ENCODE peak calls at places on chromosomes 7 and 10, in seven cellular contexts. A, W, T, N, J, Z and L are unnamed samples.

GRCh38 chr10:3018247-3018646 is 49.1 kb upstream of the PFKP start:
- DNase-seq in A (no peak), W (no peak), T (no peak), N (no peak), J (no peak), Z (no peak), L (no peak)

GRCh38 chr10:88169037-88169319 is 305.6 kb downstream of the PTEN start:
- DNase-seq in A (no peak), W (no peak), T (no peak), N (no peak), J (no peak), Z (no peak), L (no peak)

GRCh38 chr10:36336315-36336714 is 694.2 kb upstream of the FZD8 start:
- DNase-seq in A (no peak), W (no peak), T (no peak), N (no peak), J (no peak), Z (no peak), L (no peak)

GRCh38 chr7:111364413-111364812 is 197.9 kb downstream of the IMMP2L start:
- DNase-seq in A (no peak), W (no peak), T (no peak), N (no peak), J (no peak), Z (no peak), L (no peak)

GRCh38 chr10:47027108-47027811 is 116.0 kb downstream of the PTPN20 start:
- DNase-seq in A (no peak), W (no peak), T (no peak), N (no peak), J (no peak), Z (no peak), L (no peak)

GRCh38 chr7:116727432-116728009 is 55.5 kb downstream of the MET start:
- DNase-seq in A (no peak), W (no peak), T (no peak), N (no peak), J (no peak), Z (no peak), L (no peak)

GRCh38 chr7:130912910-130913720 is 179.1 kb upstream of the KLF14 start:
- DNase-seq in A (peak; percentile 91), W (peak; percentile 100), T (no peak), N (no peak), J (peak; percentile 67), Z (peak; percentile 80), L (peak; percentile 71)

GRCh38 chr10:32413513-32413912 is 32.4 kb upstream of the CCDC7 start:
- DNase-seq in A (peak; percentile 76), W (no peak), T (no peak), N (no peak), J (no peak), Z (no peak), L (no peak)

GRCh38 chr10:43292745-43293676 is 26.1 kb upstream of the RASGEF1A start:
- DNase-seq in A (peak; percentile 35), W (peak; percentile 39), T (no peak), N (peak; percentile 78), J (peak; percentile 68), Z (no peak), L (peak; percentile 21)

GRCh38 chr10:86020139-86020538 is 346.5 kb downstream of the GRID1 start:
- DNase-seq in A (no peak), W (no peak), T (no peak), N (no peak), J (no peak), Z (no peak), L (no peak)

GRCh38 chr10:28681345-28681763 is 4.0 kb downstream of the BAMBI start:
- DNase-seq in A (no peak), W (no peak), T (no peak), N (peak; percentile 63), J (no peak), Z (no peak), L (no peak)

GRCh38 chr7:74405191-74405898 is 48.4 kb upstream of the GTF2IRD1 start:
- DNase-seq in A (no peak), W (no peak), T (peak; percentile 68), N (peak; percentile 76), J (peak; percentile 76), Z (no peak), L (no peak)

GRCh38 chr10:43369921-43370320 is 1.5 kb upstream of the FXYD4 start:
- DNase-seq in A (no peak), W (no peak), T (no peak), N (no peak), J (no peak), Z (no peak), L (no peak)

GRCh38 chr7:140212100-140212881 is 35.5 kb upstream of the KDM7A start:
- DNase-seq in A (no peak), W (no peak), T (no peak), N (no peak), J (no peak), Z (peak; percentile 80), L (no peak)

GRCh38 chr10:14244801-14245211 is 85.9 kb downstream of the FRMD4A start:
- DNase-seq in A (peak; percentile 35), W (peak; percentile 12), T (no peak), N (no peak), J (no peak), Z (no peak), L (no peak)

GRCh38 chr10:62658516-62658915 is 146.0 kb upstream of the ADO start:
- DNase-seq in A (no peak), W (no peak), T (no peak), N (no peak), J (no peak), Z (no peak), L (no peak)

GRCh38 chr10:3116508-3117100 is 49.3 kb downstream of the PFKP start:
- DNase-seq in A (no peak), W (no peak), T (no peak), N (no peak), J (no peak), Z (no peak), L (peak; percentile 22)

GRCh38 chr10:112332022-112332421 is 41.9 kb upstream of the ACSL5 start:
- DNase-seq in A (peak; percentile 61), W (no peak), T (no peak), N (no peak), J (no peak), Z (no peak), L (no peak)

GRCh38 chr10:92074126-92074887 is 150.7 kb downstream of the BTAF1 start:
- DNase-seq in A (peak; percentile 27), W (no peak), T (no peak), N (no peak), J (no peak), Z (no peak), L (no peak)

GRCh38 chr7:106568680-106569499 is 92.1 kb downstream of the CCDC71L start:
- DNase-seq in A (peak; percentile 52), W (peak; percentile 4), T (no peak), N (peak; percentile 80), J (peak; percentile 100), Z (no peak), L (no peak)

GRCh38 chr10:86387221-86387794 is 20.7 kb upstream of the GRID1 start:
- DNase-seq in A (no peak), W (no peak), T (no peak), N (peak; percentile 14), J (no peak), Z (no peak), L (no peak)

GRCh38 chr7:17357952-17358351 is 59.5 kb downstream of the AHR start:
- DNase-seq in A (no peak), W (no peak), T (no peak), N (no peak), J (no peak), Z (no peak), L (no peak)

GRCh38 chr7:27693794-27694193 is 31.1 kb upstream of the HIBADH start:
- DNase-seq in A (no peak), W (no peak), T (no peak), N (no peak), J (peak; percentile 20), Z (no peak), L (peak; percentile 78)

GRCh38 chr7:27699751-27700150 is 37.1 kb upstream of the HIBADH start:
- DNase-seq in A (no peak), W (no peak), T (no peak), N (no peak), J (no peak), Z (no peak), L (no peak)

GRCh38 chr7:27700501-27700900 is 37.8 kb upstream of the HIBADH start:
- DNase-seq in A (no peak), W (no peak), T (no peak), N (no peak), J (no peak), Z (no peak), L (no peak)

GRCh38 chr7:27695096-27695495 is 32.4 kb upstream of the HIBADH start:
- DNase-seq in A (no peak), W (no peak), T (no peak), N (no peak), J (no peak), Z (no peak), L (no peak)

DNA sequence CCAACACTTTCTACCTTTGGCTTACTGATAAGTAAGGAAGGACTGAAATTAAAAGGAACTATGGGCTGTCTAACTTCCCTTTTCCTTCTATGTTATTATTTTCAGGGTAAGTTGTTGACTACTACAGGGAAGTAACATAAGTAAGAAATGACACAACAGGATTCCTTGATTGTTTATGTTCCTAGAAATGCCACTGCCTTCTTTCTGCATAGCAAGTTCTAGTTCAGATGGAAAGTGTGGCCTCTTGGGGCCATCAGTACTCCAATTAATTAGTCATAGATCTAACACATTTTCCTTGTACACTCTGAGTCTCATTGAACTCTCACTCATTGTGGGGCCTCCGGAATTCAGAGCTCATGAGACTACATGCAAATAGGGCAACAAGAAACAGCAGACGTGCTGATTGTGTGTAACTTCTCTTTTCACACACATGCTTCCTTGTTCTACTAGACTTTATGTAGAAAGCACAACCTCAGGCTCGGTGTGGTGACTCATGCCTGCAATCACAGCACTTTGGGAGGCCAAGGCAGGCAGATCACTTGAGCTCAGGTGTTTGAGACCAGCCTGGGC is 35.3 kb upstream of the HIBADH start:
- DNase-seq in A (peak; percentile 8), W (no peak), T (no peak), N (no peak), J (no peak), Z (peak; percentile 53), L (peak; percentile 39)
- TF ChIP-seq SIN3A in A (no peak), W (no peak), T (no peak), N (no peak), J (no peak), Z (no peak), L (no peak)

GRCh38 chr10:44386546-44387052 is 1.7 kb upstream of the CXCL12 start:
- DNase-seq in A (no peak), W (no peak), T (no peak), N (peak; percentile 95), J (peak; percentile 65), Z (no peak), L (peak; percentile 35)
- TF ChIP-seq SIN3A in A (no peak), W (no peak), T (peak; percentile 31), N (no peak), J (no peak), Z (no peak), L (no peak)

GRCh38 chr10:130491698-130492050 is 355.5 kb downstream of the GLRX3 start:
- DNase-seq in A (no peak), W (no peak), T (no peak), N (no peak), J (no peak), Z (no peak), L (no peak)
- TF ChIP-seq SIN3A in A (no peak), W (no peak), T (no peak), N (no peak), J (no peak), Z (no peak), L (no peak)

DNA sequence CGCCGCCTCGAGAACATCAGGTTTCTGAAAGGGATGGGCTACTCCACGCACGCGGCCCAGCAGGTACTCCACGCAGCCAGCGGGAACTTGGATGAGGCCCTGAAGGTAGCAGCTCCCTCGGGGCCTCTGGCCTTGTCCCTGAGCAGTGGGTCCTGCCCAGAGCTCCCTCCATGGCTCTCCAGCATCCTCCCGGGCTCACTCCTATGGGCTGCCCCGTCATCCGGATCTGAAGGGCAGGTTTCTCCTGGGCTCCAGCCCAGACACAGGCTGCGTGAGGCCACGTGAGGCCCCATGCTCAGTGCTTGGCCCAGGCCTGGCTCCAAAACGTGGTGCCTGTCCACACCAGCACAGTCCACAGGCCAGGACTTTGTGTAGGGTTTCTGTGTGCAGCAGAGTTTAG is 32.5 kb downstream of the NUB1 start:
- DNase-seq in A (no peak), W (no peak), T (no peak), N (peak; percentile 47), J (no peak), Z (no peak), L (no peak)
- TF ChIP-seq SIN3A in A (no peak), W (no peak), T (no peak), N (no peak), J (no peak), Z (no peak), L (no peak)